ENCODE peak calls at places on chromosomes 13 and 19, in seven cellular contexts. G is CD8-positive, alpha-beta memory T cell; C is PC-3; M is Peyer's patch; V is A549; K is BJ; L is cardiac fibroblast. Z is an unnamed sample.
A peak's percentile ranks its signal among the peaks of the same experiment; 100 is the strongest.

GRCh38 chr19:33771308-33772101 is 25.2 kb upstream of the KCTD15 start:
- DNase-seq in G (peak; percentile 54), C (peak; percentile 79), M (peak; percentile 82), V (peak; percentile 80), K (no peak), L (peak; percentile 73), Z (no peak)

GRCh38 chr19:5978606-5979552 is 939 bp upstream of the RANBP3 start:
- DNase-seq in G (no peak), C (no peak), M (no peak), V (no peak), K (no peak), L (no peak), Z (no peak)

GRCh38 chr19:22914646-22915045 is 82.6 kb downstream of the ZNF723 start:
- DNase-seq in G (no peak), C (no peak), M (no peak), V (no peak), K (no peak), L (no peak), Z (no peak)

GRCh38 chr13:80706164-80706471 is 365.2 kb upstream of the SPRY2 start:
- DNase-seq in G (no peak), C (no peak), M (no peak), V (no peak), K (no peak), L (no peak), Z (no peak)

GRCh38 chr19:11752244-11752736 is 13.5 kb upstream of the ZNF823 start:
- DNase-seq in G (no peak), C (no peak), M (no peak), V (no peak), K (no peak), L (no peak), Z (no peak)

GRCh38 chr19:46022431-46023310 is at the start of gene PGLYRP1:
- DNase-seq in G (no peak), C (no peak), M (no peak), V (no peak), K (no peak), L (no peak), Z (no peak)

GRCh38 chr19:2232286-2233151 is 3.6 kb downstream of the PLEKHJ1 start:
- DNase-seq in G (no peak), C (no peak), M (no peak), V (no peak), K (no peak), L (no peak), Z (no peak)

GRCh38 chr19:18421371-18421959 is 2.3 kb downstream of the SSBP4 start:
- DNase-seq in G (no peak), C (no peak), M (no peak), V (no peak), K (no peak), L (no peak), Z (no peak)

GRCh38 chr13:64471916-64472315 is 2758.2 kb downstream of the PCDH9 start:
- DNase-seq in G (no peak), C (peak; percentile 48), M (no peak), V (peak; percentile 59), K (no peak), L (peak; percentile 72), Z (no peak)

GRCh38 chr19:46824887-46825730 is 25.5 kb downstream of the AP2S1 start:
- DNase-seq in G (no peak), C (no peak), M (no peak), V (peak; percentile 41), K (no peak), L (peak; percentile 24), Z (no peak)

GRCh38 chr13:99220199-99220931 is 19.7 kb downstream of the UBAC2 start:
- DNase-seq in G (no peak), C (no peak), M (no peak), V (no peak), K (no peak), L (no peak), Z (peak; percentile 79)

GRCh38 chr19:18675779-18676178 is 7.7 kb upstream of the CRTC1 start:
- DNase-seq in G (no peak), C (peak; percentile 13), M (no peak), V (no peak), K (no peak), L (peak; percentile 34), Z (no peak)

GRCh38 chr19:19752760-19753403 is 20.0 kb upstream of the ZNF14 start:
- DNase-seq in G (no peak), C (no peak), M (no peak), V (no peak), K (no peak), L (no peak), Z (no peak)

GRCh38 chr19:16106121-16106520 is 5.6 kb upstream of the RAB8A start:
- DNase-seq in G (no peak), C (no peak), M (no peak), V (peak; percentile 66), K (no peak), L (no peak), Z (no peak)

GRCh38 chr13:113086031-113086750 is 19.4 kb upstream of the F7 start:
- DNase-seq in G (no peak), C (no peak), M (no peak), V (peak; percentile 28), K (no peak), L (no peak), Z (no peak)

GRCh38 chr13:113083402-113084061 is 22.1 kb upstream of the F7 start:
- DNase-seq in G (no peak), C (peak; percentile 52), M (no peak), V (peak; percentile 67), K (no peak), L (peak; percentile 48), Z (no peak)

GRCh38 chr13:113083022-113083373 is 22.6 kb upstream of the F7 start:
- DNase-seq in G (no peak), C (no peak), M (no peak), V (no peak), K (no peak), L (no peak), Z (no peak)

GRCh38 chr13:113084943-113085540 is 20.5 kb upstream of the F7 start:
- DNase-seq in G (no peak), C (no peak), M (no peak), V (no peak), K (no peak), L (no peak), Z (no peak)

GRCh38 chr13:113084094-113084942 is 21.3 kb upstream of the F7 start:
- DNase-seq in G (no peak), C (no peak), M (no peak), V (no peak), K (no peak), L (no peak), Z (no peak)
- H3K4me3 ChIP-seq in G (no peak overlapping the region), C (no peak overlapping the region), M (no peak overlapping the region), V (no peak overlapping the region), K (no peak overlapping the region), L (no peak overlapping the region), Z (no peak overlapping the region)

DNA sequence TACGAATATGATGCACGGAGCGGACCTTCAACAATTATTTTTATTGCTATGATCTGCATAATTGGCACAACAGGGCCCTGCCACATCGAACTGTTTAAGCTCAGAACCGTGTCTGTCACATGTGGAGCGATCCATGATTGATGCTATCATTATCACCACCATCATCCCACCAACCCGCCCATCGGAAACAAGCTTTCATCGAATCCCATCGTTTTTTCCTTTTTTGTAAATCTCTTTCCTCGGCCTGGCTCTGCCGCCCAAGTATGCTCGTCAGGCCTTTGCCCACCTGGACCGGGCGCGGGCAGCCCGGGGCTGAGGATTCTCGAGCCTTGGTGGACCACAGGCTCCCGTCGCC is 533 bp upstream of the DCAF15 start:
- DNase-seq in G (no peak), C (no peak), M (no peak), V (no peak), K (no peak), L (no peak), Z (no peak)
- H3K4me3 ChIP-seq in G (peak overlapping the region; percentile 47), C (peak overlapping the region; percentile 59), M (peak overlapping the region; percentile 81), V (peak overlapping the region; percentile 44), K (peak overlapping the region; percentile 45), L (peak overlapping the region; percentile 36), Z (peak overlapping the region; percentile 71)

GRCh38 chr19:14112051-14112808 is 5.3 kb downstream of the PRKACA start:
- DNase-seq in G (no peak), C (no peak), M (no peak), V (no peak), K (no peak), L (peak; percentile 57), Z (no peak)

GRCh38 chr19:14113762-14114414 is 3.7 kb downstream of the PRKACA start:
- DNase-seq in G (peak; percentile 37), C (peak; percentile 40), M (no peak), V (peak; percentile 65), K (no peak), L (no peak), Z (peak; percentile 49)

GRCh38 chr19:14114439-14114838 is 3.1 kb downstream of the PRKACA start:
- DNase-seq in G (no peak), C (no peak), M (no peak), V (no peak), K (no peak), L (no peak), Z (no peak)

GRCh38 chr19:14111486-14111885 is 6.1 kb downstream of the PRKACA start:
- DNase-seq in G (no peak), C (no peak), M (no peak), V (no peak), K (no peak), L (no peak), Z (no peak)

DNA sequence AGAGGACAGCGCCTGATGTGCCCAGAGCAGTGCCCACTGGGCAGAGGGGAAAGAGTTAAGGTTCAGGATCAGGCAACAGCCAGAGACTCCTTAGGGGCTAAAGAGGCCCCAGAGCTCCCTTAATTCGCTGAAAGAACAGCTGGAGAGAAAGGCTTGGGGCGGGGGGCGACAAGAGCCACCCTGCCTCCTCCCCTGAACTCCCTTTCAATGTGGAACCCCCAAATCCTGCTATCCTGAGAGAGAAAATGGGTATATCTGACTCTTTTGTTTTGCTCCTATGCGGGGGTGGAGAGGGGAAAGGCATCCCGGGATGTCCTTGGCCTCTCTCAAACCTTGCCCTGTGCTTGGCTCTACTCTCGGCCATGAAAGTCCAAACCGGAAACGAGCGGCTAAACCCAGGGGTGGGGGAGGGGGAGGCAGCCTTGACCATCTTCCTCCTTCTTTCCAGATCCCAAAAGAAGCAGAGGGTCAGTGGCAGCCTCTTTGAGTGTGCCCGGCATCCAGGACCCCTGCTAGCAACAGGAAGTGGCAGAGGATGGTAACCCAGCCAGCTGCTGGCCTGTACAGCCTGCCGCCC is 4.7 kb downstream of the PRKACA start:
- DNase-seq in G (no peak), C (no peak), M (no peak), V (no peak), K (no peak), L (peak; percentile 51), Z (no peak)
- H3K4me3 ChIP-seq in G (no peak overlapping the region), C (no peak overlapping the region), M (no peak overlapping the region), V (no peak overlapping the region), K (no peak overlapping the region), L (peak overlapping the region; percentile 3), Z (no peak overlapping the region)

DNA sequence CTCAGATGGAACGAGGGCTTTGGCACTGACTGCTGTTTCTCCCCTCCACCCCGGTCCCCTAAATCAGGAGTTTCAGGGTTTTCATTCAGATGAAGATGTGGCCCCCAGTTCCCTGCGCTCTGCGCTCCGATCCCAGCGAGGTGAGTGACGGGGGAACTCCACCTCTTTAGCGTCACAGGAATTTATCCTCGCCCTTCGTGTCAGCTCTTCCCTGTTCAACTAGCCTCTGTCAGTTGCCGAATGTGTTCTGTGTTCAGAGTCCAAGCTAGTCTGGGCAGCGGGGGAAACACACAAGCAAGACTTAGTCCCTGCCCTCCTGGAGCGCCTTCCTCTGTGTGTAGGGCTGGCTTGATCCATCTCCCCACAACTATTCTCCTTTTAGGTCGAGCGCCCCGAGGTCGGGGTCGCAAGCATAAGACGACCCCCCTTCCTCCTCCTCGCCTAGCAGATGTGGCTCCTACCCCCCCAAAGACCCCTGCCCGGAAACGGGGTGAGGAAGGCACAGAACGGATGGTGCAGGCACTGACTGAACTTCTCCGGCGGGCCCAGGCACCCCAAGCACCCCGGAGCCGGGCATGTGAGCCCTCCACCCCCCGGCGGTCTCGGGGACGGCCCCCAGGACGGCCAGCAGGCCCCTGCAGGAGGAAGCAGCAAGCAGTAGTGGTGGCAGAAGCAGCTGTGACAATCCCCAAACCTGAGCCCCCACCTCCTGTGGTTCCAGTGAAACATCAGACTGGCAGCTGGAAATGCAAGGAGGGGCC is 1.8 kb downstream of the KMT2B start:
- DNase-seq in G (no peak), C (no peak), M (no peak), V (no peak), K (no peak), L (no peak), Z (no peak)
- H3K4me3 ChIP-seq in G (peak overlapping the region; percentile 72), C (peak overlapping the region; percentile 95), M (no peak overlapping the region), V (peak overlapping the region; percentile 87), K (peak overlapping the region; percentile 83), L (peak overlapping the region; percentile 90), Z (no peak overlapping the region)

Z was measured in Jurkat, Clone E6-1.